ENCODE peak calls at places on chromosomes 12 and 14, in four cellular contexts. N, X, H and L are unnamed samples.

GRCh38 chr12:65779091-65779642 is 45.1 kb upstream of the HMGA2 start:
- DNase-seq in N (no peak), X (no peak), H (no peak), L (no peak)

GRCh38 chr14:56216631-56217379 is 98.6 kb downstream of the PELI2 start:
- DNase-seq in N (peak), X (no peak), H (no peak), L (no peak)

GRCh38 chr12:17802657-17803641 is 287.0 kb downstream of the RERGL start:
- DNase-seq in N (no peak), X (peak), H (no peak), L (no peak)

GRCh38 chr12:55847033-55847432 is 4.3 kb upstream of the MMP19 start:
- DNase-seq in N (no peak), X (no peak), H (no peak), L (no peak)

GRCh38 chr12:43425361-43425760 is 126.6 kb downstream of the ADAMTS20 start:
- DNase-seq in N (no peak), X (no peak), H (no peak), L (no peak)

GRCh38 chr14:55749201-55749812 is 169.3 kb downstream of the KTN1 start:
- DNase-seq in N (no peak), X (no peak), H (no peak), L (no peak)

GRCh38 chr14:103101257-103101963 is 6.9 kb downstream of the EXOC3L4 start:
- DNase-seq in N (no peak), X (no peak), H (no peak), L (no peak)

GRCh38 chr12:101001669-101002068 is 207.1 kb downstream of the ANO4 start:
- DNase-seq in N (no peak), X (no peak), H (no peak), L (peak)

GRCh38 chr12:105403095-105403494 is 72.6 kb downstream of the C12orf75 start:
- DNase-seq in N (no peak), X (no peak), H (no peak), L (no peak)

GRCh38 chr14:58944957-58945356 is 243.5 kb upstream of the DAAM1 start:
- DNase-seq in N (no peak), X (no peak), H (no peak), L (no peak)

GRCh38 chr12:119803391-119803791 is 73.7 kb downstream of the CIT start:
- DNase-seq in N (no peak), X (peak), H (peak), L (no peak)

GRCh38 chr14:40629144-40629543 is 977.5 kb upstream of the LRFN5 start:
- DNase-seq in N (no peak), X (no peak), H (no peak), L (no peak)

GRCh38 chr14:99971929-99972747 is 93.1 kb upstream of the EVL start:
- DNase-seq in N (peak), X (peak), H (peak), L (no peak)

GRCh38 chr12:108355069-108355468 is 16.0 kb upstream of the CMKLR1 start:
- DNase-seq in N (no peak), X (no peak), H (no peak), L (no peak)

GRCh38 chr14:71488703-71489141 is 443.5 kb upstream of the RGS6 start:
- DNase-seq in N (no peak), X (no peak), H (no peak), L (no peak)

GRCh38 chr14:102699416-102700110 is 77.7 kb upstream of the TRAF3 start:
- DNase-seq in N (no peak), X (no peak), H (no peak), L (no peak)

GRCh38 chr12:28604240-28604639 is 414.0 kb downstream of the CCDC91 start:
- DNase-seq in N (no peak), X (no peak), H (no peak), L (no peak)

GRCh38 chr12:124399622-124400021 is 104.7 kb downstream of the RFLNA start:
- DNase-seq in N (peak), X (peak), H (peak), L (no peak)

GRCh38 chr12:54184024-54184805 is 4.6 kb downstream of the SMUG1 start:
- DNase-seq in N (no peak), X (no peak), H (no peak), L (no peak)

GRCh38 chr12:11836282-11836963 is 186.9 kb downstream of the ETV6 start:
- DNase-seq in N (no peak), X (no peak), H (no peak), L (peak)

GRCh38 chr14:59585891-59586554 is 9.4 kb upstream of the CCDC175 start:
- DNase-seq in N (no peak), X (no peak), H (no peak), L (no peak)

GRCh38 chr12:27014859-27015729 is 910 bp upstream of the TM7SF3 start:
- DNase-seq in N (no peak), X (no peak), H (no peak), L (no peak)

GRCh38 chr14:58572092-58572853 is 65.5 kb upstream of the DACT1 start:
- DNase-seq in N (no peak), X (no peak), H (no peak), L (no peak)

GRCh38 chr12:76155157-76155556 is 70.7 kb upstream of the NAP1L1 start:
- DNase-seq in N (no peak), X (no peak), H (no peak), L (no peak)

GRCh38 chr12:64810831-64811230 is 13.6 kb upstream of the TBC1D30 start:
- DNase-seq in N (no peak), X (no peak), H (no peak), L (no peak)

GRCh38 chr12:104635944-104636343 is 179.2 kb downstream of the CHST11 start:
- DNase-seq in N (no peak), X (no peak), H (no peak), L (no peak)

GRCh38 chr12:18747960-18748359 is 10.0 kb downstream of the CAPZA3 start:
- DNase-seq in N (no peak), X (no peak), H (no peak), L (no peak)

GRCh38 chr12:56759270-56759908 is 3.7 kb upstream of the HSD17B6 start:
- DNase-seq in N (no peak), X (no peak), H (no peak), L (no peak)

GRCh38 chr14:71070169-71070568 is 162.9 kb downstream of the PCNX1 start:
- DNase-seq in N (no peak), X (no peak), H (no peak), L (no peak)

GRCh38 chr14:75911883-75912282 is 69.9 kb downstream of the TGFB3 start:
- DNase-seq in N (no peak), X (peak), H (no peak), L (no peak)
- TF ChIP-seq USF1 in N (no peak), X (no peak), H (no peak), L (no peak)

DNA sequence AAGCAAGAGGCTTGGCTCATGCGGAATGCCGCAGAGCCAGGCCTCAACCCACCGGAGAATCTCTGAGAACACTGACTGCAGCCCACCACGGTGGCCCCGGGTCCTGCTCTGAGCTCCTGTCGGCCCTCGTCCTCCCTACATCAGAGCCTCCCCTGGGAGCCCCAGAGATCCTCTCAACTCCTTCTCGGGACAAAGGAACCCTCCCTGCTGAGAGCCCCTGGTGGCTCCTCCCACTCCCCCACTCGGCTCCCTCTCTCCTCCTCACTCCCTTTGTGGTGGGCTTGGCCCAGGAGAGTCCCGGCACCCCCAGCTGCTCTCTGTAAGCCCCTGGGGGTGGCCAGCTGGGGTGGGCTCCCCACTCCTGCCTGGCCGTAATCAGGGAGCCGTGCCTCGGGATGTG is 11.1 kb upstream of the INF2 start:
- DNase-seq in N (peak), X (no peak), H (no peak), L (no peak)
- TF ChIP-seq USF1 in N (no peak), X (no peak), H (no peak), L (no peak)

DNA sequence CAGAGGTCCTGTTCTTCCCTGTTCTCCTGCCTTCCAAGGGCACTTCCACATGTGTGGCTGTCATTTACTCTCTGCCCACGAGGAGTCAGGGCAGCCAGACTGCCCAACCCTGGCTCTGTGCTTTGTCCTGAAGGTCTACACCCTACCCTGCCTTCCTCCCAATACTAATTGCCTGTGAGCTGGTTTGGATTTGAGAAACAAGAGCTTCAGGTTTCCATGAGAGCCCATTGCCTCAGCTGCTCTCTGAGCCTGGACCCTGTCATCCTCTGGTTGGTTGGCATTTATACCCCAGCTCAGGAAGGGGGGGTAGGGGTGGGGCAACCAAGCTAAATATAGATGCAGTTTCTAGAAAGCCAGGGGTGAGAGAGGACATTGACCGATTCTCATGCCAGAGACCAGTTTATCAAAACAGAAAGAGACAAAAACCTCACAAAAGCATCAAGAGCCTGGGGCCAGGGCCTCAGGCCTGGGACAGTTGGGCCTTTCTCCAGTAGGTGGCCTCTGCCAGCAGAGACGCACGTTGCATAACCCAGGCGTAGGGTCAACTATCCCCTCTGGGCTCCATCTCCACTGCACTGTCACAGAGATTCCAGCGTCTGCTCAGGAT is 34.5 kb downstream of the VDR start:
- DNase-seq in N (no peak), X (peak), H (peak), L (peak)
- TF ChIP-seq USF1 in N (no peak), X (no peak), H (no peak), L (no peak)

DNA sequence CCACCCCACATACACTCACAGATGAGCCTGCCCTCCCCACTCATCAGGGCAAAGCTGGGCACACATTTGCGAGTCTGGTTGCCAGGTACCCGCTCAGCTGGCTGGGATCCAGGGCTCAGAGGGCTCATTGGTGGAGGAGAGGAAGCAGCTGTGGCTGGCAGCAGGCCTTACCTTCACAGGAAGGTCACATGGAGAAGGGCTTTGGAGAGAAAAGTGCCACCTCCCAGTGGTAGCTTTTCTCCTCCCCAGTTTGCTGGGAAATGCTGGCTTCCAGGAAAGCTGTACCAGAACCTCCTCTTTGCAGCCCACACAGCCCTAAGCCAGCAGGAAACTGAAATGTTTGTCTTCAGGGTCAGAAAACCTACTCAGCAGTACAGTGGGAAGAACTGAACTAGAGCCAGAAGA is 55.6 kb downstream of the LGMN start:
- DNase-seq in N (no peak), X (no peak), H (peak), L (no peak)
- TF ChIP-seq USF1 in N (no peak), X (no peak), H (no peak), L (no peak)

DNA sequence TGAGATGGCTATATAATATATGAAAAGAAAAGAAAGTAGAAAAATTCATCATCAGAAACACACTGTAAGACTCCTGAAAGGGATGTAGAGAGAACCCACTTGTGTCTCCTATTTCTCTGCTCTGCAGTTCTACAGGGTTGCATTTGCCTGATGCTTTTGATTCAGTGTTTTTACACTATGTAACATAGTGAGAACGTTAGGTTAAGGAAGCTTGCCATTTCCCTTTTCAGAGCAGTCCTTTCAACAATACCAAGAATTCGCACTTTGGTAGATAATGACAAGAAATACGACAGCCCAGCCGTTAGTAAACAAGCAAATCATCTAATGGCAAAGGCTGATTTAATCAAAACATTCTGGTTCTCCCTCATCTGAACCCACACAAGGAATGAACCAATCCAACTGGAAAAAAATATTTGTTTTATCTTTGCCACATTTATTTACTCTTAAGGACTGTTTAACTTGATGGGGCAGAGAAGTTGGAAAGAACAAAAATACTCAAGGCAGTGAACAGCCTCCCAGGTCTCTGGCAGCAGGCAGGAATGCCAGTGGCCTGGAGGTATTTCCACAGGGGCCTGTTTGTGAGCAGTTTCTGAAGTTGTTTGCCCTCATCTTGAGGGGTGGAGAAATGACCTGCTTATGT is 30.8 kb upstream of the SOCS2 start:
- DNase-seq in N (no peak), X (no peak), H (no peak), L (no peak)
- TF ChIP-seq USF1 in N (no peak), X (no peak), H (no peak), L (no peak)

GRCh38 chr14:34981743-34982420 is 910 bp upstream of the SRP54 start:
- DNase-seq in N (no peak), X (peak), H (peak), L (no peak)
- TF ChIP-seq USF1 in N (no peak), X (no peak), H (no peak), L (no peak)